ENCODE peak calls at places on chromosomes 13 and 19, in nine cellular contexts. Y is right atrium auricular region, W is IMR-90, M is endothelial cell, Z is heart right ventricle, N is breast epithelium, L is GM12865, C is gastrocnemius medialis, G is GM12878. H is an unnamed sample.

GRCh38 chr19:2140193-2140545 is 11.2 kb downstream of the AP3D1 start:
- DNase-seq in Y (no peak), W (no peak), M (no peak), Z (no peak), N (no peak), L (no peak), C (no peak), G (no peak), H (no peak)

GRCh38 chr19:3538965-3539742 is at the start of gene TEKTIP1:
- DNase-seq in Y (no peak), W (no peak), M (no peak), Z (no peak), N (no peak), L (no peak), C (no peak), G (no peak), H (peak)

GRCh38 chr13:75480691-75481175 is 1.2 kb downstream of the TBC1D4 start:
- DNase-seq in Y (peak), W (peak), M (peak), Z (peak), N (peak), L (peak), C (peak), G (no peak), H (peak)

GRCh38 chr19:50510121-50510670 is 795 bp downstream of the JOSD2 start:
- DNase-seq in Y (no peak), W (no peak), M (no peak), Z (no peak), N (no peak), L (no peak), C (no peak), G (no peak), H (peak)

GRCh38 chr13:27593267-27593666 is 27.1 kb downstream of the LNX2 start:
- DNase-seq in Y (no peak), W (no peak), M (no peak), Z (no peak), N (no peak), L (peak), C (no peak), G (no peak), H (no peak)

GRCh38 chr19:7541828-7542443 is 6.4 kb downstream of the PNPLA6 start:
- DNase-seq in Y (no peak), W (no peak), M (no peak), Z (no peak), N (no peak), L (no peak), C (no peak), G (no peak), H (no peak)

GRCh38 chr13:114198556-114198955 is 19.5 kb downstream of the CFAP97D2 start:
- DNase-seq in Y (no peak), W (no peak), M (no peak), Z (no peak), N (no peak), L (no peak), C (no peak), G (no peak), H (no peak)

GRCh38 chr19:58483776-58484175 is 7.6 kb downstream of the ZNF446 start:
- DNase-seq in Y (no peak), W (peak), M (no peak), Z (no peak), N (no peak), L (no peak), C (no peak), G (no peak), H (no peak)

GRCh38 chr13:30792257-30793000 is 57.1 kb downstream of the ALOX5AP start:
- DNase-seq in Y (peak), W (peak), M (no peak), Z (peak), N (peak), L (no peak), C (peak), G (no peak), H (peak)

GRCh38 chr13:50731400-50731799 is 112.1 kb downstream of the DLEU7 start:
- DNase-seq in Y (no peak), W (peak), M (no peak), Z (peak), N (no peak), L (peak), C (no peak), G (peak), H (no peak)

GRCh38 chr19:46953955-46954501 is 65.6 kb upstream of the NPAS1 start:
- DNase-seq in Y (no peak), W (no peak), M (no peak), Z (no peak), N (no peak), L (no peak), C (no peak), G (no peak), H (no peak)

GRCh38 chr13:101007245-101007644 is 332.6 kb upstream of the TMTC4 start:
- DNase-seq in Y (no peak), W (no peak), M (no peak), Z (no peak), N (no peak), L (no peak), C (no peak), G (no peak), H (no peak)

GRCh38 chr19:49590971-49591730 is at the start of gene PRR12:
- DNase-seq in Y (no peak), W (peak), M (peak), Z (peak), N (no peak), L (peak), C (no peak), G (no peak), H (peak)

GRCh38 chr19:53942001-53942786 is 20.5 kb upstream of the CACNG8 start:
- DNase-seq in Y (no peak), W (no peak), M (peak), Z (no peak), N (no peak), L (no peak), C (no peak), G (no peak), H (peak)

GRCh38 chr19:43596842-43597461 is 557 bp downstream of the ZNF576 start:
- DNase-seq in Y (no peak), W (peak), M (no peak), Z (no peak), N (no peak), L (peak), C (no peak), G (no peak), H (peak)

GRCh38 chr13:50222569-50223332 is 207.5 kb downstream of the KCNRG start:
- DNase-seq in Y (peak), W (peak), M (no peak), Z (peak), N (peak), L (peak), C (peak), G (no peak), H (no peak)

DNA sequence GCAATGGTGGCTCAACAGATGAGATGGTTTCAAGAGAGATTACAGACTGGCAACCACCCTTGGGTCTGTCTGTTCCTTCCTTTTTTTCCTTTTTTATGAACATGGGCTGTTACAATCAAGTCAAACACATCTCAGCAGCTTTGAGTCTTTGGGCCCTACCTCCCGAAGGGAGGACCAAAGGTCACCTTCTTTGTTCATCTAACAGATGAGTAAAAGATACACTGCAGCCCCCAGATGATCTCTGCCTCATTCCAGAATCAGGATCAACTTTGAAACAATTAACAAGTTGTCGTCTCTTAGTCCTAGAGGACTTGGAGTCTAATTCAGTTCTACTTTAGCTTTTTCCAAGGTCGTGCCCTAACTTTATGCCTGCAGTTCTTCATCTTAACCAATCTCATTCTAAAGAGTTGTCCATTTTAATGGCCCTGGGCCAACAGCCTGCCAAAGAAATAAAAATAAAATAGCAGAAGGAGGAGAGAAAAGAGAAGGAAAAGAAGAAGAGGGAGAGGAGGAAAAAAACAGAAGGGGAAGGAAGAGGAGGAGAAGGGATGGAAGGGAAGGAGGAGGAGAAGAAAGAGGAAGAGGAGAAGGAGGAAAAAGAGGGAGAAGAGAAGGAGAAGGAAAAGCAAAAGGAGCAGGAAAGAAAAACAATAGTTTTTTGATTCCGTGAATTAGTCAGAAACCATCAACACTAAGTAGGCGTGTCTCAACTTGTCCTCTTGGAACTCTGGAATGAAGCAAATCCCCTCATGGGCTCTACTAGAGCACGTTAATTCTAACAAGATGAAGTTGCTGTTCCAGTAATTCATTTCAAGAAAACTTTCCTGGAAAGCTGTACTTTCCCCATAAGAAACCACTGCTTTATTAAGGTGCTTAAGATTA is 281.2 kb downstream of the FOXO1 start:
- DNase-seq in Y (no peak), W (no peak), M (no peak), Z (no peak), N (no peak), L (no peak), C (no peak), G (no peak), H (no peak)
- TF ChIP-seq CTCF in Y (no peak), W (no peak), M (no peak), Z (no peak), N (no peak), L (no peak), C (no peak), G (no peak), H (no peak)

GRCh38 chr13:99620806-99621205 is 119.5 kb downstream of the TM9SF2 start:
- DNase-seq in Y (no peak), W (no peak), M (no peak), Z (no peak), N (no peak), L (no peak), C (no peak), G (no peak), H (no peak)

GRCh38 chr13:99619207-99619606 is 117.9 kb downstream of the TM9SF2 start:
- DNase-seq in Y (no peak), W (no peak), M (no peak), Z (no peak), N (no peak), L (no peak), C (no peak), G (no peak), H (no peak)

GRCh38 chr13:99614465-99614885 is 113.2 kb downstream of the TM9SF2 start:
- DNase-seq in Y (no peak), W (no peak), M (no peak), Z (no peak), N (no peak), L (peak), C (no peak), G (no peak), H (no peak)

GRCh38 chr13:99617474-99618255 is 116.4 kb downstream of the TM9SF2 start:
- DNase-seq in Y (no peak), W (peak), M (peak), Z (peak), N (no peak), L (peak), C (no peak), G (no peak), H (peak)
- TF ChIP-seq CTCF in Y (peak), W (peak), M (peak), Z (peak), N (no peak), L (peak), C (peak), G (peak), H (peak)

GRCh38 chr19:39400997-39401548 is 5.6 kb upstream of the ZFP36 start:
- DNase-seq in Y (no peak), W (no peak), M (no peak), Z (no peak), N (no peak), L (peak), C (no peak), G (no peak), H (no peak)

GRCh38 chr19:39398297-39398864 is 7.2 kb downstream of the MED29 start:
- DNase-seq in Y (peak), W (peak), M (no peak), Z (peak), N (no peak), L (peak), C (peak), G (no peak), H (no peak)

GRCh38 chr19:39401549-39402416 is 4.9 kb upstream of the ZFP36 start:
- DNase-seq in Y (peak), W (peak), M (no peak), Z (peak), N (no peak), L (peak), C (peak), G (no peak), H (peak)

GRCh38 chr19:39399684-39400465 is 6.8 kb upstream of the ZFP36 start:
- DNase-seq in Y (no peak), W (no peak), M (no peak), Z (no peak), N (no peak), L (no peak), C (no peak), G (no peak), H (no peak)

DNA sequence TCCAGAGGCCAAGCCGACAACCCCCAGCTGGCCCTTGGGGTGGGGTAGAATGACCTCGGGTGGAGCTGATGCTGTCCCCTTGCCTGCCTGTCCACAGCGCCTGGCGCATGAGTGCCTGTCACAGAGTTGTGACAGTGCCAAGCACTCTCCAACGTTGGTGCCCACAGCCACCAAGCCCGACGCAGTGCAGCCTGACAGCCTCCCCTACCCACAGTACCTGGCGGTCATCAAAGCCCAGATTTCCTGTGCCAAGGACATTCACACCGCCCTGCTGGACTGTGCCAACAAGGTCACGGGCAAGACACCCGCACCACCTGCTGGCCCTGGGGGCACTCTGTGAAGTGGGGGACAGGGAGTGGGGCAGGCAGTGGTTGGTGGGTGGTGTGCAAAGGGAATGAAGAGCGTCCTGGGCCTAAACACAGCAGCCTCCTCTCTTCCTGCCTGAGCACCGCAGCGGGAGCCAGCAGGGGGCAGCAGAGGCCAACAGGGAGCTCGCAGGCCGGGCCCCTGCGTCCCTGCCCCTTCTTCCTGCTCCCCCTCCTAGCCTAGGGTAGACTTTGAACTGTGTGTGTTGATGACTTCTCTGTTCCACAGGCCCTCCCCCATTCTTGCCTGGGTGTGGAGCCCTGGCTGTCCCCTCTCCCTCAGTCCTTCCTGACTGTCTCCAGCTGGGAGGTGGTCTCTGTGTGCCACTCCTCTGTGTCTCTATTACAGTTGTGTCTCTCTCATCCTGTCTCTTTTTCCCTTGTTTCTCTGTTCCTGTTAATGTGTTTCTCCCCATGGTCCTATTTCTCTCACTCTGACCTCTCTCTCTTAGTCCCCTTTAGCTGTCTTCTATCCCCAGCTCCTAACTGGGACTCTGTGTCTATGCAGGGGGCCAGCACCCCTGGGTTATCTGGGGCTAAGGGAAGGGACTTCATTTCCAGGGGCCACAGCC is 6.5 kb downstream of the MED29 start:
- DNase-seq in Y (peak), W (peak), M (peak), Z (peak), N (peak), L (peak), C (peak), G (no peak), H (peak)
- TF ChIP-seq CTCF in Y (peak), W (peak), M (peak), Z (peak), N (peak), L (peak), C (peak), G (peak), H (peak)

GRCh38 chr19:40603071-40603718 is 2.0 kb downstream of the LTBP4 start:
- DNase-seq in Y (no peak), W (peak), M (no peak), Z (no peak), N (no peak), L (no peak), C (no peak), G (no peak), H (peak)

GRCh38 chr19:40603719-40604646 is 2.8 kb downstream of the LTBP4 start:
- DNase-seq in Y (peak), W (peak), M (peak), Z (peak), N (peak), L (peak), C (peak), G (peak), H (peak)

GRCh38 chr19:40604647-40605200 is 3.6 kb downstream of the LTBP4 start:
- DNase-seq in Y (no peak), W (no peak), M (no peak), Z (no peak), N (no peak), L (peak), C (no peak), G (no peak), H (peak)

GRCh38 chr19:40607311-40607871 is 6.2 kb downstream of the LTBP4 start:
- DNase-seq in Y (no peak), W (no peak), M (no peak), Z (no peak), N (no peak), L (no peak), C (no peak), G (no peak), H (peak)

DNA sequence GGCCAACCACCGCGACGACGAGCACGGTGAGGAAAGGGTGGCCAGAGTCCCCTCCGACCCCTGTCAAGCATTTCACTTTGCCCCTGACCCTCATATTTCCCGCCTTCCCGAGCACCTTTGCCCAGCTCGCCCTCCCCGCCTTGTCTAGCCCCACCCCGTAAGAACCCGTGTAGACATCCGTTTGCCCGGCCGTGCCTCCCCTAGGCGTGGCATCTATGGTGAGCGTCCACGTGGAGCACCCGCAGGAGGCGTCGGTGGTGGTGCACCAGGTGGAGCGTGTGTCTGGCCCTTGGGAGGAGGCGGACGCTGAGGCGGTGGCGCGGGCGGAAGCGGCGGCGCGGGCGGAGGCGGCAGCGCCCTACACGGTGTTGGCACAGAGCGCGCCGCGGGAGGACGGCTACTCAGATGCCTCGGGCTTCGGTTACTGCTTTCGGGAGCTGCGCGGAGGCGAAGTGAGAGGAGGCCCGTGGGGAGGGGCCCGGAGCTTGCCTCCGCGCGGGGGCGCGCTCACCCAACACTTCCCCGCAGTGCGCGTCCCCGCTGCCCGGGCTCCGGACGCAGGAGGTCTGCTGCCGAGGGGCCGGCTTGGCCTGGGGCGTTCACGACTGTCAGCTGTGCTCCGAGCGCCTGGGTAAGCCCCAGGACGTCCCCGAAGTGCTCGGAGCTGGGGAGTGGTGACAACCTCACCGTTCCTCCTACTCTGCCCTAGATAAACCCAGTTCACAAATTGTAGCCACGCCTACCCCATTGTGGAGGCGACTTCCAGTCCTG is 4.2 kb downstream of the LTBP4 start:
- DNase-seq in Y (no peak), W (peak), M (peak), Z (peak), N (peak), L (peak), C (peak), G (peak), H (peak)
- TF ChIP-seq CTCF in Y (peak), W (peak), M (no peak), Z (peak), N (no peak), L (peak), C (no peak), G (peak), H (peak)

GRCh38 chr19:19404879-19405860 is at the start of gene GATAD2A:
- DNase-seq in Y (peak), W (peak), M (peak), Z (peak), N (peak), L (peak), C (peak), G (peak), H (peak)
- TF ChIP-seq CTCF in Y (peak), W (peak), M (no peak), Z (peak), N (no peak), L (peak), C (no peak), G (peak), H (peak)

GRCh38 chr19:38917921-38918491 is 6.0 kb upstream of the CCER2 start:
- DNase-seq in Y (no peak), W (no peak), M (peak), Z (no peak), N (no peak), L (no peak), C (no peak), G (no peak), H (peak)
- TF ChIP-seq CTCF in Y (peak), W (no peak), M (no peak), Z (no peak), N (no peak), L (no peak), C (no peak), G (no peak), H (peak)